ENCODE peak calls at places on chromosomes 5 and 9, in five cellular contexts. L, P, U, G and K are unnamed samples.

GRCh38 chr5:79743846-79744605 is 54.4 kb downstream of the CMYA5 start:
- DNase-seq in L (no peak), P (no peak), U (no peak), G (no peak), K (no peak)

GRCh38 chr9:35649431-35650340 is 1.0 kb downstream of the SIT1 start:
- DNase-seq in L (no peak), G (no peak), P (no peak), U (no peak), K (no peak)

GRCh38 chr9:125631391-125632085 is 75.5 kb downstream of the MAPKAP1 start:
- DNase-seq in L (no peak), U (peak; percentile 77), P (no peak), G (peak; percentile 33), K (peak; percentile 13)

GRCh38 chr9:133712221-133713100 is 25.7 kb downstream of the SARDH start:
- DNase-seq in G (no peak), P (no peak), L (no peak), U (no peak), K (no peak)

GRCh38 chr5:123813937-123814624 is 302.1 kb downstream of the CSNK1G3 start:
- DNase-seq in L (peak; percentile 6), G (peak; percentile 84), U (peak; percentile 53), P (no peak), K (no peak)

GRCh38 chr5:169153405-169153804 is 147.5 kb downstream of the SLIT3 start:
- DNase-seq in G (no peak), U (no peak), L (no peak), P (no peak), K (no peak)

GRCh38 chr5:75053286-75054109 is 1.1 kb upstream of the GCNT4 start:
- DNase-seq in P (no peak), G (peak; percentile 4), U (peak; percentile 65), L (peak; percentile 71), K (peak; percentile 76)

GRCh38 chr5:180629703-180630382 is 19.6 kb downstream of the FLT4 start:
- DNase-seq in G (no peak), L (no peak), U (no peak), P (no peak), K (no peak)

GRCh38 chr5:43078956-43079355 is 38.8 kb upstream of the ANXA2R start:
- DNase-seq in U (peak; percentile 48), L (no peak), P (no peak), G (no peak), K (no peak)

GRCh38 chr5:116388564-116389258 is 185.9 kb downstream of the SEMA6A start:
- DNase-seq in G (no peak), P (no peak), U (no peak), L (no peak), K (no peak)

GRCh38 chr5:153551537-153552079 is 61.1 kb downstream of the GRIA1 start:
- DNase-seq in G (peak; percentile 33), P (no peak), U (peak; percentile 90), L (peak; percentile 57), K (peak; percentile 29)